ENCODE peak calls at places on chromosomes 13 and 19, in ten cellular contexts. A is GM12892; Q is HFFc6; N is NCI-H2029; F is stimulated activated CD8-positive, alpha-beta memory T cell treated with anti-CD3 and anti-CD28 coated beads, Interleukin-15, amount 100 ng/mL, for 1 hour; G is HEK293T; H is activated naive CD8-positive, alpha-beta T cell treated with anti-CD3 and anti-CD28 coated beads, Interleukin-2, amount 10 ng/mL, durations not matched to agents 7 days and 5 days; S is astrocyte of the spinal cord; V is LHCN-M2; Z is body of pancreas. B is an unnamed sample.

GRCh38 chr19:4851551-4852290 is 15.7 kb downstream of the PLIN3 start:
- DNase-seq in Z (peak), F (peak), Q (peak), V (peak), G (peak), N (peak), H (peak), A (peak), S (peak), B (peak)

GRCh38 chr13:20819715-20820114 is 46.0 kb upstream of the EEF1AKMT1 start:
- DNase-seq in F (no peak), S (no peak), G (no peak), A (no peak), H (no peak), V (no peak), Z (no peak), N (no peak), Q (no peak), B (no peak)

GRCh38 chr19:290539-291521 is at the start of gene PLPP2:
- DNase-seq in G (no peak), S (peak), Q (no peak), H (no peak), N (peak), F (no peak), V (no peak), A (no peak), Z (peak), B (no peak)

GRCh38 chr19:5057860-5058259 is 88.9 kb downstream of the KDM4B start:
- DNase-seq in N (no peak), F (no peak), Q (no peak), S (peak), V (no peak), A (no peak), H (no peak), G (peak), Z (no peak), B (no peak)

GRCh38 chr19:35085947-35086346 is 29.7 kb upstream of the FXYD3 start:
- DNase-seq in Z (no peak), G (no peak), S (no peak), F (no peak), N (no peak), A (no peak), V (no peak), Q (no peak), H (no peak), B (peak)

GRCh38 chr13:100298116-100298681 is 209.3 kb downstream of the PCCA start:
- DNase-seq in A (no peak), G (no peak), S (no peak), H (no peak), N (no peak), Q (no peak), Z (no peak), V (no peak), F (no peak), B (no peak)

GRCh38 chr13:92158335-92158734 is 759.9 kb downstream of the GPC5 start:
- DNase-seq in V (peak), S (peak), N (no peak), G (no peak), Q (no peak), F (no peak), A (no peak), H (no peak), Z (no peak), B (no peak)

GRCh38 chr13:74687452-74688180 is 553.4 kb upstream of the KLF12 start:
- DNase-seq in A (no peak), F (no peak), G (no peak), Q (no peak), H (no peak), S (no peak), Z (no peak), N (no peak), V (peak), B (no peak)

GRCh38 chr19:52922841-52923781 is at the start of gene ZNF888:
- DNase-seq in Q (peak), F (peak), Z (peak), N (peak), G (peak), A (peak), S (peak), H (peak), V (no peak), B (peak)